ENCODE peak calls at places on chromosome 2, in seven cellular contexts. K, L, Q, C, G, F and W are unnamed samples.

GRCh38 chr2:201411421-201411820 is 39.8 kb downstream of the TRAK2 start:
- DNase-seq in K (no peak), Q (peak), C (no peak), F (no peak), L (peak), G (peak), W (no peak)

GRCh38 chr2:230690439-230690838 is 22.2 kb upstream of the CAB39 start:
- DNase-seq in Q (no peak), F (no peak), L (peak), K (no peak), G (peak), C (peak), W (no peak)

GRCh38 chr2:77147154-77147553 is 375.0 kb downstream of the LRRTM4 start:
- DNase-seq in G (no peak), C (no peak), K (no peak), Q (no peak), F (no peak), L (no peak), W (no peak)

GRCh38 chr2:240948905-240949790 is 43.0 kb downstream of the CROCC2 start:
- DNase-seq in Q (no peak), K (no peak), F (no peak), G (no peak), L (no peak), C (no peak), W (peak)

GRCh38 chr2:170817247-170817998 is 736 bp downstream of the GAD1 start:
- DNase-seq in L (no peak), F (no peak), G (peak), C (no peak), K (peak), Q (peak), W (no peak)

GRCh38 chr2:64311191-64311910 is 142.6 kb upstream of the LGALSL start:
- DNase-seq in L (peak), Q (no peak), G (no peak), C (no peak), K (peak), F (no peak), W (no peak)

GRCh38 chr2:171409436-171409971 is 24.3 kb downstream of the METTL8 start:
- DNase-seq in G (no peak), F (no peak), Q (no peak), L (no peak), C (no peak), K (peak), W (no peak)

GRCh38 chr2:222968550-222969155 is 83.3 kb upstream of the KCNE4 start:
- DNase-seq in Q (no peak), F (no peak), G (no peak), C (no peak), L (no peak), K (no peak), W (peak)

GRCh38 chr2:240013343-240013742 is 11.8 kb downstream of the NDUFA10 start:
- DNase-seq in G (peak), Q (no peak), L (peak), K (no peak), C (no peak), F (no peak), W (no peak)

GRCh38 chr2:191677091-191677645 is 768 bp upstream of the NABP1 start:
- DNase-seq in L (peak), K (peak), C (peak), G (peak), Q (peak), F (peak), W (no peak)

GRCh38 chr2:64062840-64063239 is 43.6 kb upstream of the VPS54 start:
- DNase-seq in C (no peak), Q (peak), F (no peak), G (peak), K (no peak), L (peak), W (no peak)

GRCh38 chr2:95334916-95335641 is 37.9 kb downstream of the KCNIP3 start:
- DNase-seq in L (no peak), C (peak), Q (peak), F (no peak), G (peak), K (no peak), W (no peak)

GRCh38 chr2:28809927-28810326 is 707 bp upstream of the SPDYA start:
- DNase-seq in L (no peak), Q (no peak), F (no peak), C (no peak), G (no peak), K (no peak), W (no peak)

GRCh38 chr2:168136392-168136977 is 110.9 kb downstream of the STK39 start:
- DNase-seq in Q (peak), G (peak), C (peak), K (peak), L (peak), F (no peak), W (no peak)

GRCh38 chr2:58135861-58136260 is 89.3 kb downstream of the VRK2 start:
- DNase-seq in L (no peak), K (no peak), Q (no peak), G (no peak), F (no peak), C (no peak), W (no peak)

GRCh38 chr2:236166157-236166780 is 1.9 kb downstream of the GBX2 start:
- DNase-seq in F (no peak), K (peak), Q (no peak), G (no peak), C (no peak), L (no peak), W (peak)

GRCh38 chr2:208006833-208007232 is 18.5 kb downstream of the PLEKHM3 start:
- DNase-seq in C (peak), K (no peak), G (peak), Q (no peak), F (no peak), L (no peak), W (no peak)

GRCh38 chr2:237996041-237996593 is 29.3 kb downstream of the UBE2F start:
- DNase-seq in G (peak), C (peak), F (peak), Q (peak), K (no peak), L (peak), W (no peak)

GRCh38 chr2:12890481-12890980 is 173.8 kb downstream of the TRIB2 start:
- DNase-seq in F (no peak), K (no peak), G (no peak), Q (no peak), L (no peak), C (no peak), W (no peak)

GRCh38 chr2:64952113-64952895 is 36.9 kb upstream of the SLC1A4 start:
- DNase-seq in F (no peak), C (no peak), L (peak), Q (no peak), G (no peak), K (no peak), W (no peak)

GRCh38 chr2:53896864-53897263 is 37.1 kb upstream of the GPR75 start:
- DNase-seq in Q (peak), G (peak), F (no peak), L (peak), K (no peak), C (peak), W (no peak)

GRCh38 chr2:15584767-15585469 is 6.8 kb upstream of the DDX1 start:
- DNase-seq in F (no peak), L (peak), C (no peak), K (no peak), Q (peak), G (peak), W (no peak)

GRCh38 chr2:201833796-201834195 is 27.5 kb downstream of the CDK15 start:
- DNase-seq in F (no peak), C (no peak), K (no peak), G (no peak), Q (no peak), L (no peak), W (no peak)

GRCh38 chr2:26245231-26245732 is 543 bp downstream of the HADHB start:
- DNase-seq in K (peak), C (no peak), Q (no peak), L (no peak), G (peak), F (no peak), W (no peak)

GRCh38 chr2:85181844-85182456 is 48.8 kb downstream of the TCF7L1 start:
- DNase-seq in L (no peak), F (no peak), C (no peak), Q (no peak), G (no peak), K (no peak), W (no peak)

GRCh38 chr2:85179541-85179940 is 46.3 kb downstream of the TCF7L1 start:
- DNase-seq in G (no peak), F (no peak), L (no peak), K (no peak), Q (no peak), C (no peak), W (no peak)

GRCh38 chr2:85180322-85181092 is 47.3 kb downstream of the TCF7L1 start:
- DNase-seq in K (no peak), Q (no peak), C (no peak), G (no peak), F (no peak), L (no peak), W (no peak)

GRCh38 chr2:85183078-85183477 is 49.9 kb downstream of the TCF7L1 start:
- DNase-seq in Q (peak), F (no peak), G (no peak), C (no peak), K (no peak), L (no peak), W (no peak)

GRCh38 chr2:85181093-85181685 is 48.0 kb downstream of the TCF7L1 start:
- DNase-seq in K (peak), C (no peak), Q (no peak), L (no peak), F (no peak), G (no peak), W (no peak)
- TF ChIP-seq CTCF in K (peak), C (no peak), Q (no peak), L (peak), F (no peak), G (no peak), W (peak)

DNA sequence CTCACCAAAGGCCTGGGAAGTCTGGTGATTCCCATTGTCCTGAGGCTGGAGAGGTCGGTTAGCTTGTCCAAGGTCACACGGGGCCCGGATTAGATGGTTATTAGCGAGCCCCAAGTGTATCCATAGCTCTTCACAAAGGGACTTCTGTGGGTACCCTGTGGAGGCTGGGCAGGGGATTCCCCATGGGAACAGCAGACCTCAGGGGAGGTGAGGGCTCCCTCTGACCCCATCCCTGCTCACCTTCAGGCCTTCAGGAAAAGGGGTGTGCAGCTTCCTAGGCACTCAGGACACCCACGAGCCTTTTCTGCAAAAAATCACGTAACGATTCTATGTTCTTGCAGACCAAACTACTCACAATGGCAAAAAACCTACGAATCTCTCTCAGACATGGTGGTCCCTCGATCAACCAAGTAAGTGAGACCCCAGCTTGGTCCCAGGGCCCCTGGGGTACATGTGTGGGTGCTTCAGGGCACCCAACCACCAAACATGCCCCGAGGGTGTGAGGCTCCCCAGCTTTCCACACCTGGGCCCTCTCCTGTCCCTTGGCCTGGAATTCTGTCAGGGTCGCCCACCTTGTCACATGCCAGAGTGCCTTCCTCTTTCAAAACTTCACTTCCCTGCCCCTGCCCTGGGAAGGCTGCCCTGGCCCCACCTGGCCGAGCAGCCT is 40.3 kb downstream of the PDIA6 start:
- DNase-seq in L (no peak), Q (no peak), C (no peak), K (no peak), F (no peak), G (no peak), W (no peak)
- TF ChIP-seq CTCF in L (no peak), Q (no peak), C (no peak), K (no peak), F (no peak), G (no peak), W (no peak)

GRCh38 chr2:10234409-10235094 is 68.2 kb upstream of the HPCAL1 start:
- DNase-seq in C (no peak), G (no peak), L (peak), F (no peak), Q (no peak), K (no peak), W (no peak)

GRCh38 chr2:10232096-10232815 is 70.4 kb upstream of the HPCAL1 start:
- DNase-seq in C (no peak), Q (no peak), K (no peak), G (no peak), F (no peak), L (no peak), W (no peak)

GRCh38 chr2:10233131-10234012 is 69.3 kb upstream of the HPCAL1 start:
- DNase-seq in L (no peak), F (no peak), Q (no peak), G (no peak), K (no peak), C (no peak), W (no peak)

GRCh38 chr2:10235099-10235908 is 67.4 kb upstream of the HPCAL1 start:
- DNase-seq in C (no peak), Q (no peak), L (peak), F (no peak), K (no peak), G (peak), W (no peak)

DNA sequence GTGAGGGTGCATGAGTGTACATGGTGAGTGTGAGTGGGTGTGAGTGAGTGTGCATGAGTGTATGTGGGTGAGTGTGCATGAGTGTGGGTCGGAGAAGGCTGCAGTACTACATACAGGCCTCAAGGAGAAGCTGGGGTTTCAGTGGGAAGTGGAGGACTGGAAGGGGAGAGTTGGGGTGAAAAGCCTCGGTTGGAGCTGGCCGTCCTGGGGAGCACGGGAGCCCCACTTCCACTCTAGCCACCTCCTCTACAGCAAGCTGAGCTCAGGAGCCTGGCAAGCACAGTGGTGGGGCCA is 68.7 kb upstream of the HPCAL1 start:
- DNase-seq in G (no peak), Q (no peak), K (no peak), L (no peak), C (no peak), F (no peak), W (no peak)
- TF ChIP-seq CTCF in G (no peak), Q (no peak), K (no peak), L (no peak), C (no peak), F (no peak), W (no peak)

DNA sequence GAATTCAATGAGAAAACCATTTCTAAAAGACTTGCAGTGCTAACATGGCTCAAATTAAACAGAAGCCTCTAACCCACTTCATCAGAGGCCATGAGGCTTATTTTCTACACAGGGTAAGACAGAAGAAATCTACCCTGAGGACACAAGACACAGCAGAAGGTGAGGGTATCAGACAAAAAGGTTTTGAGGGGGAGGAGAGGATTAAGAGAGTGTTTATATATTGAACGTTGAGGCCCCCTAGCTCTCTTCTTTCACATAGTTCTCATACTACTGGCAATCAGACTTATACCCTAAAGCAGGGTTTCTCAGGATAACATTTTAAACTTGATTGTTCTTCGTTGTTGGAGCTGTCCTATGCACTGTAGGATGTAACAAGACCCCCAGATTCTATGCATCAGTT is 21.4 kb downstream of the ORC4 start:
- DNase-seq in L (no peak), F (no peak), G (no peak), C (no peak), K (no peak), Q (no peak), W (no peak)
- TF ChIP-seq CTCF in L (no peak), F (no peak), G (no peak), C (no peak), K (no peak), Q (no peak), W (no peak)

DNA sequence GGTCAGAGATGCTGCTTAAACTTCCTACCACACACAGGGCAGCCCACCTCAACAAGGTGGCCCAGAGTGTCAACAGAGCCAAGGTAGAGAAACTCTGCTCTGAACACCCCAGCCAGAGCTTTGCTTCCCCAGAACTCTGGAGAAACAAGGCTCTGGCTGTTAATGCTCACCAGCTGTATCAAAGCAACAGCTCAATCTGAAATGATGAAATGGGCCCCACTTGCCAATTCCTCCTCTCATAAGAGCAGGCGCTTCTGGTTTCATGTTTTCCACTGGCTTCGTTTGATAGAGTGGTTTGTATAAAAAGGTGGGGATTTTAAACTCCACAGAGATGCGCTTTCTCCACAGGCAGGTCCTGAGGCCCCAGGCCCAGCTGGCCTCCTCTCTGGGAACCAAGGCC is 60.9 kb upstream of the TFCP2L1 start:
- DNase-seq in L (no peak), F (no peak), G (no peak), C (no peak), K (no peak), Q (no peak), W (no peak)
- TF ChIP-seq CTCF in L (no peak), F (no peak), G (no peak), C (no peak), K (no peak), Q (no peak), W (no peak)

DNA sequence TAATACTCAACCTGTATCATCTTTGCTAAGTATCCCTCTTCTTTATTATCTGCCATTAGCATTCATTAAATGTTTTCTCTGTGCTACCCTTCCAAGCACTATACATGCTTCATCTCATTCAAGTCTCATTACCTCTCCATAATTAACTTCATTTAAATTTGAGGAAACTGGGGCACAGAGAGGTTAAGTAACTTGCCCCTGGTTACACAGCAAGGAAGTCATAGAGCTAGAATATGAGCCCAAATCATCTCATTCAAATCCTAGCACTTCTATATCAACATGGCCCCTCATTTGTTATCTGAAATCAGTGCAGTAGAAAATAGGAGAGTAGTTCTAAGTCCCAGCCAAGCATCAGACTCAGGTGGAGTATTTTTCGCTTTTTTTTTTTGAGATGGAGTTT is 4.4 kb downstream of the MRPL35 start:
- DNase-seq in G (no peak), F (no peak), K (no peak), C (no peak), Q (no peak), L (no peak), W (no peak)
- TF ChIP-seq CTCF in G (no peak), F (no peak), K (no peak), C (no peak), Q (no peak), L (no peak), W (no peak)

GRCh38 chr2:79189465-79189864 is 29.9 kb upstream of the REG3A start:
- DNase-seq in Q (no peak), F (no peak), K (peak), L (no peak), C (no peak), G (no peak), W (no peak)

GRCh38 chr2:79191816-79192215 is 32.3 kb upstream of the REG3A start:
- DNase-seq in G (no peak), F (no peak), C (no peak), Q (no peak), K (no peak), L (no peak), W (no peak)

DNA sequence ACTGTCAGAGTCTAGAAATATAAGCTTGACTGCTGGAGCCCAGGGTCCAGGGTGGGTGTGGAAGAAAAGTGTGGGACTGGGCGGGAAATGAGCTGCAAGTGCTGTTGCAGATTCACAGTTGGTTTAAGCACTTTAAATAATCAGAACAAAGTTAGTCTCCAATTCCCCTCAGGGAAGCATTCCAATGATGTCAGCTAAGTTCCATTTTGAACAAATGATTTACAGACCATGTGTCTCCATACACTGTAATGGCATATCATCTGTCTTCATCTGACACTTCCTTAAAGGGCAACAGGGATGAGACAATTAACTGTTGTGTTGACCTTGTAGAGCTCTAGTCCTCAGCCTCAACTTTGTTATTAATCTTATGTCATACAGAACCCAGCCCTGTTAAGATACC is 31.5 kb upstream of the REG3A start:
- DNase-seq in C (no peak), Q (no peak), F (no peak), L (no peak), G (no peak), K (no peak), W (no peak)
- TF ChIP-seq CTCF in C (no peak), Q (no peak), F (no peak), L (no peak), G (no peak), K (no peak), W (no peak)